ENCODE peak calls at places on chromosome 6, in eight cellular contexts. A is adrenal gland, I is BE2C, T is IMR-90, O is mammary epithelial cell, Y is neural progenitor cell, H is cardiac fibroblast, B is fibroblast of lung. E is an unnamed sample.

GRCh38 chr6:127464881-127465459 is 5.8 kb upstream of the KIAA0408 start:
- DNase-seq in Y (peak; percentile 75), T (peak; percentile 78), I (peak; percentile 80), B (peak; percentile 79), A (peak; percentile 82), H (peak; percentile 83), O (peak; percentile 43), E (no peak)

GRCh38 chr6:169971171-169971861 is 219.9 kb downstream of the ERMARD start:
- DNase-seq in H (no peak), Y (no peak), A (no peak), B (no peak), T (no peak), I (no peak), O (no peak), E (no peak)

GRCh38 chr6:161393839-161394364 is 120.0 kb upstream of the AGPAT4 start:
- DNase-seq in T (peak; percentile 90), H (peak; percentile 94), I (peak; percentile 55), B (peak; percentile 92), O (peak; percentile 82), Y (peak; percentile 76), A (peak; percentile 55), E (peak; percentile 63)

GRCh38 chr6:131954775-131955107 is 3.6 kb upstream of the CCN2 start:
- DNase-seq in O (peak; percentile 76), A (peak; percentile 26), H (peak; percentile 100), T (peak; percentile 99), B (peak; percentile 99), Y (no peak), I (no peak), E (peak; percentile 98)

GRCh38 chr6:170434821-170435155 is 118.3 kb downstream of the PSMB1 start:
- DNase-seq in T (no peak), O (no peak), I (no peak), H (no peak), B (no peak), A (no peak), Y (no peak), E (no peak)

GRCh38 chr6:110341671-110342304 is 16.4 kb downstream of the METTL24 start:
- DNase-seq in H (peak; percentile 30), Y (peak; percentile 76), T (peak; percentile 32), A (no peak), I (peak; percentile 64), O (no peak), B (peak; percentile 35), E (no peak)

GRCh38 chr6:147126618-147127022 is 77.6 kb upstream of the STXBP5 start:
- DNase-seq in Y (peak; percentile 12), T (no peak), H (peak; percentile 33), B (no peak), O (no peak), A (no peak), I (no peak), E (no peak)

GRCh38 chr6:18269253-18269652 is 4.9 kb upstream of the DEK start:
- DNase-seq in B (peak; percentile 40), O (peak; percentile 53), T (peak; percentile 32), I (no peak), A (peak; percentile 33), H (no peak), Y (no peak), E (no peak)

GRCh38 chr6:161152527-161152862 is 121.4 kb downstream of the AGPAT4 start:
- DNase-seq in T (no peak), O (no peak), I (no peak), A (no peak), B (no peak), H (no peak), Y (no peak), E (no peak)

GRCh38 chr6:27096834-27097511 is 150.5 kb upstream of the PRSS16 start:
- DNase-seq in I (peak; percentile 77), A (peak; percentile 23), T (peak; percentile 75), H (peak; percentile 92), Y (peak; percentile 28), O (peak; percentile 80), B (peak; percentile 76), E (no peak)

GRCh38 chr6:75600694-75601265 is 900 bp upstream of the SENP6 start:
- DNase-seq in H (peak; percentile 28), O (peak; percentile 1), B (peak; percentile 32), Y (no peak), I (no peak), T (no peak), A (no peak), E (no peak)

GRCh38 chr6:79640146-79641111 is 9.3 kb downstream of the SH3BGRL2 start:
- DNase-seq in T (no peak), I (peak; percentile 30), A (peak; percentile 46), H (no peak), O (no peak), Y (no peak), B (no peak), E (no peak)

GRCh38 chr6:37482356-37483292 is 17.1 kb downstream of the CCDC167 start:
- DNase-seq in I (peak; percentile 69), O (no peak), H (no peak), A (no peak), T (no peak), Y (no peak), B (no peak), E (no peak)

GRCh38 chr6:136644597-136644952 is 94.4 kb upstream of the MAP7 start:
- DNase-seq in O (no peak), B (no peak), A (no peak), I (no peak), Y (no peak), H (no peak), T (no peak), E (no peak)

GRCh38 chr6:116462516-116462915 is 1.3 kb downstream of the CALHM6 start:
- DNase-seq in A (no peak), B (no peak), Y (no peak), T (no peak), H (no peak), I (no peak), O (no peak), E (no peak)
- TF ChIP-seq CTCF in A (no peak), B (no peak), Y (no peak), T (no peak), H (no peak), I (no peak), O (no peak), E (no peak)

GRCh38 chr6:138161118-138161433 is 663 bp upstream of the ARFGEF3 start:
- DNase-seq in A (no peak), B (no peak), Y (no peak), O (no peak), T (no peak), I (no peak), H (no peak), E (no peak)
- H3K4me3 ChIP-seq in A (no peak overlapping the region), B (peak overlapping the region; percentile 43), Y (peak overlapping the region; percentile 96), O (peak overlapping the region; percentile 57), T (peak overlapping the region; percentile 60), I (no peak overlapping the region), H (peak overlapping the region; percentile 30), E (peak overlapping the region; percentile 48)

GRCh38 chr6:112620832-112621569 is 273.9 kb downstream of the RFPL4B start:
- DNase-seq in A (no peak), T (peak; percentile 79), O (peak; percentile 12), Y (no peak), H (peak; percentile 66), B (peak; percentile 81), I (no peak), E (peak; percentile 54)

GRCh38 chr6:112622036-112622435 is 274.9 kb downstream of the RFPL4B start:
- DNase-seq in H (no peak), Y (no peak), T (no peak), O (no peak), I (no peak), A (no peak), B (peak; percentile 31), E (no peak)

DNA sequence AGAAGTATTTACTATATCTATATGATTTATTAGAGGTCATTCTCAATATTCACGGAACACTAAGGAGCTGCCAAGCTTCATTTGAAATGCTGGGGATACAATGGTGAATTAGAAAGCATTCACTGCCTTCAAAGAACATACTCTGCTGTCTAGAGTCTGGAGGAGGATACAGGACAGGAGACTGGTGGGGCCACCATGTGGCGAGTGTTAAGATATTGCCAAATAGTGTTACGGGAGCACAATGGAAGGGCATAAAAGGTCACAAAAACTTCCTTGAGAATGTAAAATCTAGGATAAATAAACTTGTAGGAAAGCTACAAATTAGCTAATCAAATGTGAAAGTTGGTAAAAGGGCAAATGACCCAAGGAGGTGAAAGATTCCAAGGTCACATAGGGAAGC is 271.7 kb downstream of the RFPL4B start:
- DNase-seq in H (peak; percentile 20), Y (peak; percentile 50), O (no peak), A (no peak), B (peak; percentile 26), I (peak; percentile 24), T (no peak), E (no peak)
- TF ChIP-seq CTCF in H (no peak), Y (peak; percentile 52), O (peak; percentile 16), A (no peak), B (peak; percentile 16), I (peak; percentile 51), T (no peak), E (peak; percentile 29)

GRCh38 chr6:44228031-44228430 is 4.6 kb downstream of the SLC29A1 start:
- DNase-seq in O (no peak), A (no peak), B (no peak), Y (no peak), H (no peak), I (no peak), T (no peak), E (no peak)

GRCh38 chr6:44227138-44227770 is 3.9 kb downstream of the SLC29A1 start:
- DNase-seq in B (no peak), H (no peak), O (peak; percentile 44), I (no peak), Y (no peak), A (no peak), T (no peak), E (no peak)

GRCh38 chr6:44224978-44225330 is 1.6 kb downstream of the SLC29A1 start:
- DNase-seq in B (no peak), H (no peak), Y (no peak), O (no peak), I (no peak), T (no peak), A (no peak), E (no peak)

GRCh38 chr6:44225579-44226325 is 2.4 kb downstream of the SLC29A1 start:
- DNase-seq in H (no peak), A (no peak), T (no peak), Y (no peak), B (no peak), O (no peak), I (no peak), E (no peak)

DNA sequence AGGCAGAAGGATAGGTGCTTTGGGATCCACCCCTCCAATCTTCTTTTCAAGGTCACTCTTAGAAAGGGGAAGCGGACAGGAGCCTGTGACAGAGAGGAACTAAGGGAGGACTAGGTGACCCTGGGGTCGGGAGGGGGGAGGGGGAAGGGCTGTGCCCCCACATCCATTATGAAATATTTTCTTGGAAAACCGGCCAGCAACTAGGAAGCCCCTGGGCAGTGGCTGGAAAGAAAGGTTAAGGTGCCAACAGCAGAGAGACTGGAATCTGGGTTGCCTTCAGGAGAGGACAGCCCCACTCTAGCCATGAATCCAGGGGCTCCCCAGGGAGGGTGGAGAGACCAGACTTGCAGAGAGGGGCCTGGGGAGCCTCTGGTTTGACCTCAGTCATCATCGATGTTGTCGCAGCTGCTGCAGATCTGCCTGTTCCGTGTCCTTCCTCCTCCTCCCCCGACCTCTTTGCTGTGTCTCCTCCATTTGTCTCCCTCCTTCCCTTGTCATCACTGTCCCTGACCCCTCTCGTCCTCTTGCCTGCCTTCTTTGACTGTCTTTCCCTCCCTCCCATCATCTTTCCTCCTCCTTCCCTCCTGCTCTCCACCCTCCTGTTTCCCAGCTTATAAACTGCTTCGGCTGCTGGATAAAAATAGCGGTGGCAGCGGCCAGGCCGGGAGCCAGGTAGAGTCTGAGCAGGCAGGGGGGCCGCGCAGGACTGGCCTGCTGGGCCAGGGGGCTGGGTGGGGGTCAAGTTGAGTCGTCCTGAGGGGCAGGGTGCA is 3.2 kb downstream of the SLC29A1 start:
- DNase-seq in Y (no peak), O (no peak), A (peak; percentile 67), T (no peak), B (no peak), H (no peak), I (peak; percentile 67), E (no peak)
- H3K4me3 ChIP-seq in Y (no peak overlapping the region), O (no peak overlapping the region), A (no peak overlapping the region), T (no peak overlapping the region), B (no peak overlapping the region), H (no peak overlapping the region), I (peak overlapping the region; percentile 45), E (no peak overlapping the region)